ENCODE peak calls at places on chromosomes 4 and X, in eight cellular contexts. L is heart right ventricle; D is cerebellar cortex; C is amniotic stem cell; S is immature natural killer cell; W is occipital lobe; P is Daoy; J is stimulated activated CD4-positive, alpha-beta T cell treated with anti-CD3 and anti-CD28 coated beads, Interleukin-4, amount 100 ng/mL, for 1 hour. M is an unnamed sample.

GRCh38 chrX:34300871-34301270 is 168.8 kb upstream of the FAM47A start:
- DNase-seq in L (peak), D (peak), C (peak), S (no peak), W (peak), P (peak), J (no peak), M (peak)

GRCh38 chr4:183987987-183988392 is 82.9 kb downstream of the STOX2 start:
- DNase-seq in L (peak), D (peak), C (no peak), S (no peak), W (peak), P (peak), J (no peak), M (peak)

GRCh38 chr4:113146876-113147358 is 97.5 kb downstream of the ANK2 start:
- DNase-seq in L (no peak), D (no peak), C (no peak), S (no peak), W (no peak), P (no peak), J (no peak), M (no peak)

GRCh38 chr4:13920901-13921300 is 293.4 kb upstream of the BOD1L1 start:
- DNase-seq in L (peak), D (no peak), C (peak), S (no peak), W (no peak), P (peak), J (no peak), M (peak)

GRCh38 chrX:135086197-135086854 is 34.0 kb downstream of the ETDB start:
- DNase-seq in L (peak), D (peak), C (peak), S (peak), W (no peak), P (peak), J (no peak), M (peak)

GRCh38 chr4:143085644-143086043 is 99.1 kb upstream of the USP38 start:
- DNase-seq in L (no peak), D (no peak), C (no peak), S (no peak), W (no peak), P (no peak), J (no peak), M (no peak)

GRCh38 chr4:101724093-101724492 is 66.4 kb upstream of the BANK1 start:
- DNase-seq in L (no peak), D (no peak), C (no peak), S (no peak), W (no peak), P (no peak), J (no peak), M (no peak)

GRCh38 chrX:110167952-110168451 is 149.9 kb downstream of the AMMECR1 start:
- DNase-seq in L (no peak), D (no peak), C (peak), S (peak), W (no peak), P (peak), J (peak), M (peak)

GRCh38 chr4:94126669-94127068 is 81.0 kb upstream of the SMARCAD1 start:
- DNase-seq in L (no peak), D (no peak), C (no peak), S (no peak), W (no peak), P (no peak), J (no peak), M (peak)

GRCh38 chr4:84319124-84319523 is 180.0 kb downstream of the NKX6-1 start:
- DNase-seq in L (no peak), D (no peak), C (no peak), S (no peak), W (no peak), P (peak), J (no peak), M (no peak)

GRCh38 chr4:84877051-84877833 is 89.2 kb downstream of the WDFY3 start:
- DNase-seq in L (no peak), D (no peak), C (no peak), S (no peak), W (no peak), P (peak), J (no peak), M (no peak)

GRCh38 chr4:47017081-47017480 is 14.3 kb upstream of the GABRB1 start:
- DNase-seq in L (no peak), D (no peak), C (no peak), S (no peak), W (no peak), P (no peak), J (no peak), M (no peak)

GRCh38 chr4:115234405-115235093 is 121.1 kb upstream of the NDST4 start:
- DNase-seq in L (no peak), D (no peak), C (no peak), S (peak), W (no peak), P (peak), J (no peak), M (peak)

GRCh38 chr4:122775987-122776836 is 43.7 kb downstream of the BBS12 start:
- DNase-seq in L (no peak), D (no peak), C (no peak), S (no peak), W (no peak), P (no peak), J (no peak), M (no peak)

GRCh38 chr4:41204400-41204978 is 9.9 kb downstream of the APBB2 start:
- DNase-seq in L (peak), D (no peak), C (no peak), S (no peak), W (no peak), P (peak), J (no peak), M (no peak)

GRCh38 chr4:9925750-9926439 is 95.4 kb downstream of the SLC2A9 start:
- DNase-seq in L (no peak), D (no peak), C (no peak), S (no peak), W (no peak), P (no peak), J (no peak), M (no peak)

GRCh38 chr4:84099591-84099990 is 399.5 kb downstream of the NKX6-1 start:
- DNase-seq in L (no peak), D (no peak), C (no peak), S (no peak), W (no peak), P (no peak), J (no peak), M (no peak)